ENCODE peak calls at places on chromosomes 6 and 20, in six cellular contexts. Q is psoas muscle; F is SK-N-SH; X is left lung; Y is CD8-positive, alpha-beta T cell; Z is hepatocyte. S is an unnamed sample. For H3K4me1, the result is how much of the 10 kb centered on the place peaks cover.

GRCh38 chr20:388034-388994 is 7.8 kb downstream of the TRIB3 start:
- DNase-seq in F (no peak), X (no peak), Q (no peak), Z (no peak), Y (no peak), S (no peak)

GRCh38 chr20:35616465-35617396 is 1.1 kb downstream of the SPAG4 start:
- DNase-seq in Q (peak), Z (peak), F (peak), Y (peak), X (peak), S (peak)

GRCh38 chr20:51196991-51197651 is 174.2 kb upstream of the KCNG1 start:
- DNase-seq in F (no peak), X (no peak), Q (no peak), Z (no peak), Y (no peak), S (no peak)

GRCh38 chr20:58481541-58482021 is 33.6 kb downstream of the APCDD1L start:
- DNase-seq in Z (peak), Q (peak), F (no peak), Y (peak), X (no peak), S (peak)

GRCh38 chr6:96760153-96760687 is 77.1 kb downstream of the GPR63 start:
- DNase-seq in Y (no peak), Z (no peak), F (peak), X (no peak), Q (no peak), S (no peak)

GRCh38 chr20:36575066-36575743 is 1.8 kb downstream of the TGIF2 start:
- DNase-seq in Y (no peak), Q (peak), Z (peak), F (peak), X (no peak), S (peak)

GRCh38 chr6:121590438-121590837 is 155.0 kb downstream of the GJA1 start:
- DNase-seq in Q (no peak), F (no peak), Y (no peak), X (no peak), Z (no peak), S (no peak)

GRCh38 chr6:147752686-147753418 is 244.4 kb downstream of the SAMD5 start:
- DNase-seq in Z (peak), F (no peak), Y (no peak), Q (no peak), X (no peak), S (no peak)

GRCh38 chr6:128482642-128483041 is 37.8 kb downstream of the PTPRK start:
- DNase-seq in X (no peak), Z (no peak), Q (no peak), Y (no peak), F (no peak), S (no peak)

GRCh38 chr6:37367557-37367956 is 13.8 kb downstream of the RNF8 start:
- DNase-seq in F (no peak), X (no peak), Y (no peak), Z (no peak), Q (no peak), S (no peak)

GRCh38 chr6:37369321-37370196 is 15.8 kb downstream of the RNF8 start:
- DNase-seq in Z (no peak), Q (no peak), X (no peak), F (no peak), Y (no peak), S (no peak)

GRCh38 chr6:37366910-37367309 is 13.1 kb downstream of the RNF8 start:
- DNase-seq in Y (no peak), Z (no peak), Q (no peak), F (no peak), X (no peak), S (no peak)

GRCh38 chr6:37371158-37372083 is 17.6 kb downstream of the RNF8 start:
- DNase-seq in Q (no peak), Z (no peak), Y (no peak), F (no peak), X (no peak), S (no peak)

GRCh38 chr6:37368961-37369320 is 15.2 kb downstream of the RNF8 start:
- DNase-seq in F (no peak), Y (no peak), Z (no peak), X (no peak), Q (no peak), S (no peak)
- H3K27ac ChIP-seq in F (no peak), Y (no peak), Z (no peak), X (no peak), Q (no peak), S (peak)

DNA sequence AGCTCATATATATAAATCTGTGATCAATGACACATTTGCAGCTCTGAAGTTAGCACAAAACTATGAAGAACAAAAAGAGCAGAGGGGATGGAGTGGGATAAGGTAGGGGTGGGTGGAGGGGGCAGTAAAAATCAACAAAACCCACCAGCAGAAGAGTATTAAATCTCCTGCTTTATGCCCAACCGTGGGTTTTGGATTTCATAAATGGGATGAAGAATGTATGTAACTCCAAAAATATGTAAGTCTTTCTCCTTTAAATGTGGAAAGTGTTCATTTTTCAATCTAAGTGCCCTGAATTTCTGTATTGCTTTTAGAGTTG is 480.3 kb upstream of the MARCKS start:
- DNase-seq in X (no peak), F (no peak), Y (no peak), Z (no peak), Q (no peak), S (no peak)
- H3K4me1 ChIP-seq in X (under half), F (under half), Y (under half), Z (under half), Q (under half), S (under half)

DNA sequence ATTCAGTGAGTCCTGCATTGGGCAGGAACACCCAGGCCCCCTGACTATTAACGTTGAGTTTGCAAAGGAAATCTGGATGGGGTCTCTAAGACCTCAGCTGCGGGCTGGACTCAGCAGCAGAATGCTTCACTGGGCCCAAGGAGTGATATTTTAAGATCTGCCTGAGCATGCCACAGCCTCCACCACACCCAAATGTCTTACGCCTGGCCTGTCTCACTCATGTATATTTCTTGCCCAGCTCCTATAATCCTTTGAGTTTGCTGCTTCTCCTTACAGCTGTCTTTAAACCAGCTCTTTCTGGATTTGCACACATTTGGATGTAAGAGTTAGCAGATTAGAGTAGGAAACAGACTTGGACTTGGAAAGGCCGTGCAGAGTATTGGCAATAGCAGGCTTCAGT is 16.3 kb downstream of the CASS4 start:
- DNase-seq in X (no peak), Q (no peak), Y (no peak), F (no peak), Z (no peak), S (no peak)
- H3K27ac ChIP-seq in X (peak), Q (no peak), Y (no peak), F (no peak), Z (no peak), S (no peak)

GRCh38 chr20:49692941-49693340 is 20.7 kb downstream of the B4GALT5 start:
- DNase-seq in F (no peak), Q (no peak), Z (no peak), X (no peak), Y (no peak), S (no peak)

GRCh38 chr20:49696594-49696993 is 17.1 kb downstream of the B4GALT5 start:
- DNase-seq in Q (no peak), X (no peak), Z (no peak), F (no peak), Y (no peak), S (no peak)

GRCh38 chr20:49693435-49694171 is 20.1 kb downstream of the B4GALT5 start:
- DNase-seq in Q (no peak), Y (no peak), X (no peak), F (no peak), Z (no peak), S (no peak)

GRCh38 chr20:49695830-49696229 is 17.8 kb downstream of the B4GALT5 start:
- DNase-seq in F (no peak), Y (no peak), Z (no peak), Q (no peak), X (no peak), S (no peak)

DNA sequence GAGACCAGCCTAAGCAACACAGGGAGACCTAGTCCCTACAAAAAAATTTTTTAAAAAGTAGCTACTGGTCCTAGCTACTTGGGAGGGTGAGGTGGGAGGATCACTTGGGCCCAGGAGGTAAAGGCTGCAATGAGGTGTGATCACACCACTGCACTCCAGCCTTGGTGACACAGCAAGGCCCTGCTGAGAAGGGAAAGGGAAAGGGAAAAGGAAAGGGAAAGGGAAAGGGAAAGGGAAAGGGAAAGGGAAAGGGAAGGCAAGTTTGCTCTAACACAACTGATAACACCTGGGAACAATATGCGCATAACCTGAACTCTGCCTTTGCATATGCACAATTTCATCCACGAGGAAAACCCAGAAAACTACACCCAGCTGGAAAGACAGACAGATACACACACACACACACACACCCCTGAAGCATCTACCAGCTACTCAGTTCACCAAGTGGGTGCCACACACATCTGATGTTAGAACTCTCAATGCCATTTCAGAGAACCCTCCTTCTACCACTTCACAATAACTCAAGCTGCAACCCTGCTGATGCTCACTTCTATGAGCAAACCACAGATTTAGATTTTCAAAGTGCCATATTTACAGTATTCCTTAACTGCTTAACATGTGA is 19.1 kb downstream of the B4GALT5 start:
- DNase-seq in F (no peak), Z (no peak), Y (no peak), Q (no peak), X (no peak), S (no peak)
- H3K4me1 ChIP-seq in F (under half), Z (under half), Y (under half), Q (half or more), X (under half), S (under half)